ENCODE peak calls at places on chromosome 12, in seven cellular contexts. V is fibroblast of lung, G is adrenal gland, I is astrocyte of the spinal cord, R is AG04450, J is lung, B is fibroblast of the aortic adventitia. N is an unnamed sample.

GRCh38 chr12:69779928-69780327 is 41.3 kb downstream of the RAB3IP start:
- DNase-seq in V (peak), G (peak), I (peak), R (no peak), J (no peak), B (peak), N (peak)

GRCh38 chr12:9869307-9870161 is at the start of gene CLEC2B:
- DNase-seq in V (peak), G (no peak), I (peak), R (peak), J (no peak), B (peak), N (peak)

GRCh38 chr12:176321-177181 is 37.4 kb downstream of the SLC6A12 start:
- DNase-seq in V (peak), G (peak), I (no peak), R (peak), J (no peak), B (peak), N (peak)

GRCh38 chr12:76634074-76634570 is 74.6 kb upstream of the OSBPL8 start:
- DNase-seq in V (no peak), G (no peak), I (no peak), R (no peak), J (no peak), B (no peak), N (no peak)

GRCh38 chr12:95532851-95533250 is 18.4 kb downstream of the USP44 start:
- DNase-seq in V (peak), G (no peak), I (peak), R (no peak), J (no peak), B (peak), N (peak)

GRCh38 chr12:122203968-122204828 is 689 bp downstream of the B3GNT4 start:
- DNase-seq in V (no peak), G (no peak), I (no peak), R (no peak), J (no peak), B (no peak), N (no peak)

GRCh38 chr12:13255792-13256704 is 59.5 kb downstream of the EMP1 start:
- DNase-seq in V (peak), G (peak), I (peak), R (peak), J (peak), B (peak), N (peak)

GRCh38 chr12:42216737-42217136 is 21.3 kb downstream of the YAF2 start:
- DNase-seq in V (no peak), G (no peak), I (no peak), R (no peak), J (no peak), B (no peak), N (no peak)

GRCh38 chr12:55719371-55719770 is 822 bp upstream of the RDH5 start:
- DNase-seq in V (no peak), G (no peak), I (no peak), R (no peak), J (no peak), B (no peak), N (no peak)

GRCh38 chr12:19597304-19598066 is 158.2 kb downstream of the AEBP2 start:
- DNase-seq in V (no peak), G (no peak), I (no peak), R (no peak), J (no peak), B (no peak), N (no peak)

GRCh38 chr12:122060069-122060468 is 18.5 kb upstream of the MLXIP start:
- DNase-seq in V (no peak), G (no peak), I (no peak), R (no peak), J (no peak), B (no peak), N (no peak)

GRCh38 chr12:32881702-32882101 is 14.9 kb downstream of the PKP2 start:
- DNase-seq in V (no peak), G (no peak), I (no peak), R (no peak), J (no peak), B (no peak), N (no peak)

GRCh38 chr12:28172434-28173030 is 17.7 kb upstream of the CCDC91 start:
- DNase-seq in V (peak), G (no peak), I (peak), R (peak), J (no peak), B (peak), N (peak)

GRCh38 chr12:106386836-106387555 is 29.4 kb downstream of the POLR3B start:
- DNase-seq in V (peak), G (no peak), I (peak), R (peak), J (no peak), B (peak), N (peak)

GRCh38 chr12:1651946-1652345 is 22.9 kb downstream of the WNT5B start:
- DNase-seq in V (no peak), G (no peak), I (no peak), R (no peak), J (no peak), B (no peak), N (no peak)

GRCh38 chr12:124832856-124833255 is 30.8 kb downstream of the SCARB1 start:
- DNase-seq in V (no peak), G (no peak), I (no peak), R (no peak), J (no peak), B (no peak), N (no peak)

GRCh38 chr12:116244001-116244400 is 33.5 kb downstream of the MED13L start:
- DNase-seq in V (peak), G (no peak), I (no peak), R (peak), J (no peak), B (no peak), N (peak)

GRCh38 chr12:103012884-103013283 is 55.4 kb downstream of the ASCL1 start:
- DNase-seq in V (no peak), G (no peak), I (no peak), R (no peak), J (no peak), B (no peak), N (no peak)

GRCh38 chr12:14399871-14400270 is 34.4 kb downstream of the ATF7IP start:
- DNase-seq in V (peak), G (no peak), I (peak), R (no peak), J (no peak), B (no peak), N (peak)
- H3K4me3 ChIP-seq in V (no peak), G (no peak), I (no peak), R (peak), J (no peak), B (no peak), N (no peak)

GRCh38 chr12:71947645-71948105 is 9.0 kb downstream of the TPH2 start:
- DNase-seq in V (peak), G (no peak), I (peak), R (peak), J (peak), B (no peak), N (peak)
- H3K4me3 ChIP-seq in V (no peak), G (no peak), I (no peak), R (no peak), J (no peak), B (no peak), N (no peak)

GRCh38 chr12:52254965-52255751 is 19.3 kb upstream of the KRT86 start:
- DNase-seq in V (no peak), G (no peak), I (no peak), R (no peak), J (no peak), B (no peak), N (no peak)
- H3K4me3 ChIP-seq in V (no peak), G (no peak), I (no peak), R (no peak), J (no peak), B (no peak), N (no peak)

DNA sequence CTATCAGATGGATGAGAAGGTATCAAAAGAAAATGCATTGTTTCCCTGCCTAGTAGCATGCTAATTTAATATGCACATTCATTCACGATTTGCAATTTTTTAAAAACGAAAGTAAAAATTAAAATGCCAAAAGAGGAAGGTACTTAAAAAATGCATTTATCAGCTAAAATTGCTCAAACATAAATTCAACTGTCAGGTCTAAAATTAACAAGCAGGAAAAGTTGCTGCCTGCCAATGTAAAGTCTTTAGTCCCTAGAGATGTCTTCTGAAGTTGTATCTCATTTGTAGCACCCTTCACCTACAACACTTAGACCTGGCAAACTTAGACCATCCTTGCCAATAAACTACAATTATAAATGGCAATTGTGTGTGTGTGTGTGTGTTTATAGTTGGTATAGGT is 7.8 kb downstream of the ATF7 start:
- DNase-seq in V (no peak), G (no peak), I (no peak), R (no peak), J (no peak), B (peak), N (no peak)
- H3K4me3 ChIP-seq in V (peak), G (peak), I (no peak), R (no peak), J (no peak), B (peak), N (peak)